ENCODE peak calls at places on chromosomes 1 and 21, in ten cellular contexts. U is ELR; S is mesothelial cell of epicardium; Y is left lung; V is right cardiac atrium; B is coronary artery; N is HEK293T; M is PC-9; L is activated CD4-positive, alpha-beta T cell treated with anti-CD3 and anti-CD28 coated beads for 48 hours; Q is MV-4-11. F is an unnamed sample.

GRCh38 chr1:12636098-12636950 is 7.6 kb upstream of the AADACL4 start:
- DNase-seq in U (peak), S (no peak), Y (no peak), V (peak), B (no peak), N (no peak), M (no peak), L (no peak), Q (no peak), F (no peak)

GRCh38 chr1:67599085-67599484 is 85.9 kb upstream of the GADD45A start:
- DNase-seq in U (no peak), S (no peak), Y (no peak), V (no peak), B (no peak), N (no peak), M (no peak), L (no peak), Q (no peak), F (no peak)

GRCh38 chr1:116127123-116127847 is 16.1 kb downstream of the MAB21L3 start:
- DNase-seq in U (no peak), S (no peak), Y (no peak), V (no peak), B (no peak), N (no peak), M (no peak), L (peak), Q (no peak), F (no peak)

GRCh38 chr21:40845621-40846020 is 1.3 kb downstream of the DSCAM start:
- DNase-seq in U (peak), S (no peak), Y (no peak), V (no peak), B (no peak), N (no peak), M (no peak), L (no peak), Q (no peak), F (no peak)

GRCh38 chr21:37407719-37408455 is 41.3 kb downstream of the DYRK1A start:
- DNase-seq in U (no peak), S (no peak), Y (no peak), V (no peak), B (no peak), N (no peak), M (no peak), L (no peak), Q (no peak), F (no peak)

GRCh38 chr1:158039380-158039779 is 45.9 kb downstream of the KIRREL1 start:
- DNase-seq in U (peak), S (no peak), Y (no peak), V (no peak), B (no peak), N (no peak), M (no peak), L (no peak), Q (no peak), F (no peak)

GRCh38 chr1:47507140-47507539 is 69.3 kb downstream of the FOXD2 start:
- DNase-seq in U (peak), S (no peak), Y (no peak), V (no peak), B (no peak), N (no peak), M (no peak), L (no peak), Q (peak), F (no peak)

GRCh38 chr1:235953801-235954200 is 87.1 kb upstream of the LYST start:
- DNase-seq in U (peak), S (no peak), Y (no peak), V (no peak), B (no peak), N (no peak), M (peak), L (no peak), Q (no peak), F (no peak)

GRCh38 chr1:200184196-200184595 is 156.7 kb downstream of the NR5A2 start:
- DNase-seq in U (peak), S (no peak), Y (peak), V (peak), B (no peak), N (peak), M (peak), L (no peak), Q (peak), F (peak)

GRCh38 chr21:26130249-26130896 is 40.2 kb downstream of the APP start:
- DNase-seq in U (peak), S (no peak), Y (no peak), V (no peak), B (no peak), N (no peak), M (no peak), L (no peak), Q (peak), F (no peak)

GRCh38 chr1:107181253-107181977 is 40.6 kb downstream of the NTNG1 start:
- DNase-seq in U (no peak), S (no peak), Y (no peak), V (no peak), B (no peak), N (no peak), M (no peak), L (no peak), Q (no peak), F (peak)

GRCh38 chr1:24775348-24775747 is 30.1 kb downstream of the CLIC4 start:
- DNase-seq in U (no peak), S (no peak), Y (no peak), V (no peak), B (no peak), N (no peak), M (no peak), L (no peak), Q (no peak), F (no peak)

GRCh38 chr1:79100385-79100784 is 93.9 kb upstream of the ADGRL4 start:
- DNase-seq in U (peak), S (no peak), Y (no peak), V (no peak), B (no peak), N (no peak), M (peak), L (no peak), Q (no peak), F (peak)

GRCh38 chr1:220604921-220605320 is 77.0 kb downstream of the MARK1 start:
- DNase-seq in U (no peak), S (no peak), Y (no peak), V (no peak), B (no peak), N (no peak), M (no peak), L (no peak), Q (no peak), F (no peak)

GRCh38 chr1:1033009-1033587 is 13.2 kb downstream of the AGRN start:
- DNase-seq in U (peak), S (peak), Y (peak), V (peak), B (no peak), N (peak), M (no peak), L (peak), Q (peak), F (peak)

GRCh38 chr1:178362784-178363183 is 134.0 kb downstream of the CLEC20A start:
- DNase-seq in U (peak), S (no peak), Y (no peak), V (no peak), B (no peak), N (no peak), M (no peak), L (no peak), Q (no peak), F (peak)

GRCh38 chr1:10242811-10243210 is 32.4 kb downstream of the KIF1B start:
- DNase-seq in U (no peak), S (no peak), Y (no peak), V (no peak), B (no peak), N (no peak), M (no peak), L (no peak), Q (no peak), F (no peak)

GRCh38 chr1:187417524-187417923 is 588.8 kb downstream of the PLA2G4A start:
- DNase-seq in U (no peak), S (no peak), Y (no peak), V (no peak), B (no peak), N (no peak), M (no peak), L (no peak), Q (no peak), F (no peak)

GRCh38 chr1:25068316-25068715 is 138.2 kb upstream of the RUNX3 start:
- DNase-seq in U (no peak), S (no peak), Y (no peak), V (no peak), B (no peak), N (no peak), M (no peak), L (no peak), Q (no peak), F (no peak)

GRCh38 chr1:109890115-109890953 is 20.3 kb upstream of the CSF1 start:
- DNase-seq in U (no peak), S (no peak), Y (no peak), V (no peak), B (no peak), N (no peak), M (no peak), L (peak), Q (no peak), F (no peak)

GRCh38 chr21:27225142-27225541 is 258.3 kb upstream of the ADAMTS5 start:
- DNase-seq in U (peak), S (no peak), Y (no peak), V (no peak), B (no peak), N (no peak), M (no peak), L (no peak), Q (no peak), F (no peak)

GRCh38 chr1:46667782-46668760 is at the start of gene ATPAF1:
- DNase-seq in U (peak), S (peak), Y (peak), V (peak), B (peak), N (peak), M (no peak), L (peak), Q (peak), F (peak)

GRCh38 chr1:115929846-115930245 is 46.5 kb upstream of the SLC22A15 start:
- DNase-seq in U (peak), S (no peak), Y (no peak), V (no peak), B (no peak), N (no peak), M (no peak), L (no peak), Q (peak), F (peak)

GRCh38 chr1:92484171-92484471 is 2.6 kb downstream of the GFI1 start:
- DNase-seq in U (no peak), S (no peak), Y (no peak), V (no peak), B (no peak), N (no peak), M (no peak), L (no peak), Q (no peak), F (no peak)

GRCh38 chr1:153547560-153548551 is 1.2 kb downstream of the S100A3 start:
- DNase-seq in U (no peak), S (no peak), Y (peak), V (no peak), B (peak), N (no peak), M (no peak), L (no peak), Q (no peak), F (no peak)

GRCh38 chr1:167717351-167717750 is 4.4 kb upstream of the MPZL1 start:
- DNase-seq in U (peak), S (no peak), Y (no peak), V (no peak), B (no peak), N (no peak), M (no peak), L (no peak), Q (no peak), F (no peak)

GRCh38 chr1:108824051-108824450 is 32.8 kb downstream of the AKNAD1 start:
- DNase-seq in U (no peak), S (no peak), Y (no peak), V (no peak), B (no peak), N (no peak), M (peak), L (no peak), Q (no peak), F (no peak)

GRCh38 chr1:92487078-92487605 is 417 bp upstream of the GFI1 start:
- DNase-seq in U (no peak), S (no peak), Y (no peak), V (no peak), B (no peak), N (no peak), M (no peak), L (no peak), Q (peak), F (no peak)

GRCh38 chr1:228513244-228513900 is 26.2 kb downstream of the RNF187 start:
- DNase-seq in U (no peak), S (no peak), Y (no peak), V (no peak), B (peak), N (peak), M (no peak), L (no peak), Q (no peak), F (no peak)

GRCh38 chr1:74407902-74408301 is 104.5 kb downstream of the LRRC53 start:
- DNase-seq in U (no peak), S (no peak), Y (no peak), V (no peak), B (no peak), N (no peak), M (no peak), L (no peak), Q (no peak), F (no peak)

GRCh38 chr1:47201179-47201578 is 11.3 kb upstream of the PDZK1IP1 start:
- DNase-seq in U (no peak), S (no peak), Y (no peak), V (no peak), B (no peak), N (no peak), M (no peak), L (no peak), Q (no peak), F (no peak)

GRCh38 chr1:246497331-246497915 is 9.7 kb downstream of the SMYD3 start:
- DNase-seq in U (peak), S (no peak), Y (no peak), V (no peak), B (no peak), N (peak), M (peak), L (no peak), Q (peak), F (peak)

GRCh38 chr1:3663999-3664699 is 11.8 kb downstream of the TP73 start:
- DNase-seq in U (no peak), S (no peak), Y (no peak), V (peak), B (no peak), N (no peak), M (no peak), L (no peak), Q (no peak), F (no peak)

GRCh38 chr1:32249831-32250525 is 1.1 kb upstream of the LCK start:
- DNase-seq in U (peak), S (no peak), Y (peak), V (peak), B (no peak), N (no peak), M (no peak), L (peak), Q (peak), F (no peak)